ENCODE peak calls at places on chromosomes 5 and 9, in five cellular contexts. G is RWPE1; X is stimulated activated CD4-positive, alpha-beta T cell treated with anti-CD3 and anti-CD28 coated beads, Interleukin-1b, Interleukin-23, amount 100 ng/mL, for 24 hours; E is NCI-H2081; V is Right ventricle myocardium superior. H is an unnamed sample.

GRCh38 chr5:155004138-155004744 is 9.3 kb upstream of the KIF4B start:
- DNase-seq in X (no peak), V (peak), E (no peak), G (peak), H (no peak)

GRCh38 chr5:54215233-54215736 is 95.1 kb downstream of the ARL15 start:
- DNase-seq in X (no peak), G (no peak), V (no peak), E (no peak), H (no peak)

GRCh38 chr9:109880276-109881169 is 100.5 kb downstream of the PALM2AKAP2 start:
- DNase-seq in G (peak), V (no peak), X (no peak), E (no peak), H (no peak)

GRCh38 chr9:91119679-91120078 is 242.0 kb downstream of the AUH start:
- DNase-seq in V (no peak), E (no peak), G (peak), X (no peak), H (no peak)

GRCh38 chr5:163821142-163821541 is 315.7 kb downstream of the MAT2B start:
- DNase-seq in V (no peak), X (no peak), E (no peak), G (no peak), H (no peak)

GRCh38 chr5:132491368-132492364 is 1.1 kb upstream of the IRF1 start:
- DNase-seq in X (no peak), E (no peak), V (no peak), G (no peak), H (no peak)

GRCh38 chr9:89658931-89659330 is 54.1 kb downstream of the GADD45G start:
- DNase-seq in V (no peak), G (no peak), E (no peak), X (no peak), H (no peak)

GRCh38 chr5:117590944-117591343 is 1016.3 kb upstream of the SEMA6A start:
- DNase-seq in G (no peak), E (peak), X (no peak), V (no peak), H (no peak)

H was measured in CMK.